ENCODE peak calls at places on chromosomes 16 and 17, in seven cellular contexts. R is H54, T is endothelial cell of umbilical vein, D is NB4, X is stomach, M is vagina, W is heart left ventricle. G is an unnamed sample.

GRCh38 chr17:47844814-47845453 is 3.9 kb upstream of the SCRN2 start:
- DNase-seq in X (no peak), T (no peak), W (no peak), R (peak; percentile 72), M (no peak), D (peak; percentile 30), G (no peak)

GRCh38 chr17:60896996-60897395 is 219.3 kb downstream of the BCAS3 start:
- DNase-seq in M (no peak), R (no peak), T (no peak), W (no peak), X (no peak), D (no peak), G (no peak)

GRCh38 chr16:73404001-73404400 is 356.1 kb upstream of the ZFHX3 start:
- DNase-seq in W (no peak), M (no peak), R (no peak), T (no peak), X (no peak), D (no peak), G (no peak)

GRCh38 chr17:77468897-77469296 is 328.1 kb downstream of the SEC14L1 start:
- DNase-seq in T (no peak), D (no peak), R (no peak), W (no peak), M (no peak), X (no peak), G (no peak)

GRCh38 chr16:2250652-2251280 is 621 bp downstream of the ECI1 start:
- DNase-seq in D (no peak), M (no peak), W (no peak), R (no peak), X (peak; percentile 62), T (peak; percentile 7), G (peak; percentile 45)

GRCh38 chr16:88489163-88489721 is 36.2 kb downstream of the ZFPM1 start:
- DNase-seq in X (peak; percentile 77), R (no peak), M (no peak), T (no peak), D (no peak), W (no peak), G (no peak)

GRCh38 chr16:11560701-11561439 is 25.8 kb downstream of the LITAF start:
- DNase-seq in M (no peak), W (peak; percentile 45), T (peak; percentile 54), X (no peak), R (no peak), D (no peak), G (no peak)

GRCh38 chr17:17376362-17376761 is 73.2 kb downstream of the NT5M start:
- DNase-seq in W (no peak), T (no peak), D (no peak), M (no peak), R (no peak), X (no peak), G (peak; percentile 54)

GRCh38 chr16:57479422-57480126 is 6.7 kb downstream of the DOK4 start:
- DNase-seq in D (no peak), M (no peak), R (peak; percentile 59), W (peak; percentile 66), T (peak; percentile 33), X (peak; percentile 66), G (no peak)

GRCh38 chr16:31128711-31129567 is 6.6 kb downstream of the PRSS8 start:
- DNase-seq in T (no peak), W (peak; percentile 48), M (no peak), D (peak; percentile 98), X (peak; percentile 82), R (no peak), G (no peak)

GRCh38 chr17:17067277-17067676 is 25.0 kb downstream of the MPRIP start:
- DNase-seq in T (no peak), X (no peak), M (no peak), W (no peak), R (no peak), D (no peak), G (no peak)

GRCh38 chr17:76569607-76570279 is 15.9 kb downstream of the ST6GALNAC2 start:
- DNase-seq in W (no peak), D (no peak), T (no peak), X (peak; percentile 90), M (no peak), R (peak; percentile 67), G (peak; percentile 97)

GRCh38 chr16:68954871-68955635 is 111.7 kb downstream of the TANGO6 start:
- DNase-seq in R (no peak), M (no peak), T (no peak), D (no peak), X (no peak), W (no peak), G (no peak)

GRCh38 chr16:57822861-57823260 is 20.6 kb upstream of the KIFC3 start:
- DNase-seq in D (no peak), M (no peak), X (no peak), R (no peak), T (no peak), W (no peak), G (no peak)

GRCh38 chr16:7391694-7392093 is 59.0 kb downstream of the RBFOX1 start:
- DNase-seq in W (no peak), X (no peak), D (no peak), M (no peak), T (no peak), R (no peak), G (no peak)

GRCh38 chr16:65336169-65336568 is 214.3 kb upstream of the CDH11 start:
- DNase-seq in D (no peak), M (no peak), X (no peak), W (no peak), R (no peak), T (peak; percentile 32), G (no peak)

GRCh38 chr17:74599531-74599939 is 7.5 kb upstream of the CD300LD start:
- DNase-seq in T (no peak), M (no peak), D (peak; percentile 42), X (no peak), R (no peak), W (no peak), G (no peak)

GRCh38 chr17:73309727-73310555 is 1.9 kb downstream of the CDC42EP4 start:
- DNase-seq in X (peak; percentile 78), T (peak; percentile 46), W (no peak), D (peak; percentile 53), M (no peak), R (no peak), G (peak; percentile 53)

GRCh38 chr16:67247698-67248400 is 568 bp upstream of the FHOD1 start:
- DNase-seq in R (no peak), X (no peak), T (no peak), M (no peak), W (no peak), D (no peak), G (no peak)

GRCh38 chr16:67245674-67246080 is 1.6 kb downstream of the FHOD1 start:
- DNase-seq in R (no peak), W (no peak), T (no peak), X (no peak), M (no peak), D (no peak), G (no peak)

GRCh38 chr16:67248401-67249177 is at the start of gene SLC9A5:
- DNase-seq in D (peak; percentile 60), M (no peak), X (no peak), T (peak; percentile 38), W (peak; percentile 49), R (no peak), G (no peak)

GRCh38 chr16:67246081-67246944 is 968 bp downstream of the FHOD1 start:
- DNase-seq in M (no peak), X (peak; percentile 95), T (peak; percentile 82), W (peak; percentile 89), D (peak; percentile 97), R (no peak), G (peak; percentile 98)

GRCh38 chr16:67246945-67247697 is at the start of gene FHOD1:
- DNase-seq in D (peak; percentile 98), M (no peak), R (peak; percentile 91), X (peak; percentile 99), W (peak; percentile 99), T (peak; percentile 98), G (peak; percentile 99)
- TF ChIP-seq POLR2A in D (peak; percentile 85), M (no peak), R (peak; percentile 68), X (no peak), W (peak; percentile 75), T (peak; percentile 93), G (peak; percentile 42)

GRCh38 chr17:81386646-81387234 is 8.5 kb upstream of the BAHCC1 start:
- DNase-seq in R (no peak), X (peak; percentile 56), W (peak; percentile 72), D (peak; percentile 38), M (no peak), T (no peak), G (peak; percentile 55)

GRCh38 chr17:81386141-81386645 is 9.1 kb upstream of the BAHCC1 start:
- DNase-seq in M (no peak), X (no peak), W (no peak), D (no peak), R (no peak), T (no peak), G (peak; percentile 46)

GRCh38 chr17:81388612-81389367 is 6.5 kb upstream of the BAHCC1 start:
- DNase-seq in R (no peak), T (no peak), X (no peak), M (no peak), D (no peak), W (no peak), G (peak; percentile 34)

GRCh38 chr17:81388091-81388611 is 7.1 kb upstream of the BAHCC1 start:
- DNase-seq in W (no peak), M (no peak), X (no peak), D (no peak), R (no peak), T (no peak), G (no peak)

DNA sequence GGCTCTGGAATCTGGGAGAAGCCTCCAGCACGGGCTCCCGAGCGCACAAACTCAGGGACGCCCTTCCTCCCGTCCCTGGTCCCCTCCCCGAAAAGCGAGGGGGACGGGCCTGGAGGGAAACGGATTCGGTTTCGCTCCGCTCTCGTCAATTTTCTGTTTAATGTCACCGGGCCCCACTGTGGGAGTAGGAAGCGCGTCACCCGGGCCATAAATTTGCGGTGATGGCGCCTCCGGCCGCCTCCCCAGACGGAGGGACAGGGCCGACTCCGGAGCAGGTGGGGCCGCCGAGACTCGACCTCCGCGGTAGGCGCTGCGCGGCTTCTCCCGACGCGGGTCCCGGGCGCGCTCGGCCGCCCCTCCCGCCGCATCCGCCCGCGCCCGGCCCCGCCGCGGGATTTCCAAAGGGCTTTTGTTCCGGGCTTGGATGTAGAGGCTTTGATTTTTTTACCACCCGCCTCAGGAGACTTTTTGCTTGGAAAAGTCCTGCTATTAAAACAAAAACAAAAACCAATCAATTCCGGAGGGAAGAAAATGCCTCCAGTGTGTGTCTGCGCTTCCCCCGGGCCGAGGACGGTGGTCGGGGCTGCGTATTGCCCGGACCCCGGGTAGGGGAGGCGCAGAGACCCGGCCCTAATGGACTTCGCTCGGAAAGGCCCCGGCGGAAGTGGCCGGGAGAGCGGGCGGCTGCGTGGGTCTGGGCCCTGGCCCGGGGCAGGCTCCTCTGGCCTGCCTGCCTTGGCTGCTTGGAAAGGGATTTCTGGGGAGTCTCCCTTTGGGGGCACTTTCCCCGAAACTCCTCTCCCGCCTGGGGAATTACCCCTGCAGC is 7.8 kb upstream of the BAHCC1 start:
- DNase-seq in D (peak; percentile 78), W (peak; percentile 83), T (peak; percentile 44), X (peak; percentile 53), R (no peak), M (no peak), G (peak; percentile 55)
- TF ChIP-seq POLR2A in D (peak; percentile 15), W (no peak), T (no peak), X (no peak), R (peak; percentile 9), M (no peak), G (no peak)

GRCh38 chr16:8853150-8853549 is 15.7 kb downstream of the CARHSP1 start:
- DNase-seq in R (no peak), M (no peak), T (no peak), D (no peak), W (no peak), X (no peak), G (no peak)
- TF ChIP-seq POLR2A in R (no peak), M (no peak), T (no peak), D (no peak), W (no peak), X (no peak), G (no peak)

GRCh38 chr16:370443-370842 is at the start of gene MRPL28:
- DNase-seq in M (no peak), X (peak; percentile 97), R (peak; percentile 92), W (peak; percentile 95), D (peak; percentile 92), T (peak; percentile 96), G (peak; percentile 94)
- TF ChIP-seq POLR2A in M (no peak), X (peak; percentile 10), R (peak; percentile 10), W (no peak), D (peak; percentile 25), T (peak; percentile 71), G (peak; percentile 46)